ENCODE peak calls at places on chromosomes 13 and 19, in nine cellular contexts. Z, P, L, T, D, A, O, E and Y are unnamed samples. For H3K27me3 and H3K4me1, the result is how much of the 10 kb centered on the place peaks cover.

GRCh38 chr19:33063356-33064116 is 1.2 kb downstream of the RHPN2 start:
- DNase-seq in Z (no peak), P (no peak), L (peak), T (peak), D (peak), A (peak), O (no peak), E (peak), Y (no peak)

GRCh38 chr19:20078696-20079095 is 896 bp downstream of the ZNF90 start:
- DNase-seq in Z (no peak), P (no peak), L (peak), T (no peak), D (no peak), A (peak), O (peak), E (peak), Y (peak)

GRCh38 chr13:86446311-86446710 is 647.1 kb upstream of the SLITRK6 start:
- DNase-seq in Z (no peak), P (peak), L (no peak), T (no peak), D (peak), A (no peak), O (peak), E (no peak), Y (no peak)

GRCh38 chr13:74867460-74867859 is 614.5 kb downstream of the TBC1D4 start:
- DNase-seq in Z (no peak), P (no peak), L (no peak), T (no peak), D (no peak), A (no peak), O (no peak), E (no peak), Y (no peak)

GRCh38 chr13:113629814-113630213 is 28.2 kb downstream of the ATP4B start:
- DNase-seq in Z (no peak), P (peak), L (no peak), T (no peak), D (no peak), A (no peak), O (no peak), E (no peak), Y (no peak)

GRCh38 chr13:111239754-111240670 is 80.4 kb upstream of the TEX29 start:
- DNase-seq in Z (no peak), P (no peak), L (no peak), T (no peak), D (no peak), A (no peak), O (no peak), E (no peak), Y (no peak)

GRCh38 chr19:7965921-7966665 is 22.6 kb upstream of the TIMM44 start:
- DNase-seq in Z (no peak), P (no peak), L (no peak), T (no peak), D (no peak), A (no peak), O (no peak), E (no peak), Y (no peak)

GRCh38 chr13:94967183-94968039 is 255.1 kb upstream of the SOX21 start:
- DNase-seq in Z (no peak), P (no peak), L (no peak), T (peak), D (peak), A (no peak), O (peak), E (peak), Y (no peak)

GRCh38 chr19:41264581-41265375 is 606 bp downstream of the HNRNPUL1 start:
- DNase-seq in Z (peak), P (peak), L (peak), T (peak), D (peak), A (peak), O (peak), E (peak), Y (peak)

GRCh38 chr19:35513231-35513974 is at the start of gene DMKN:
- DNase-seq in Z (peak), P (no peak), L (no peak), T (no peak), D (peak), A (no peak), O (peak), E (peak), Y (no peak)

GRCh38 chr13:25222740-25223139 is 50.7 kb upstream of the AMER2 start:
- DNase-seq in Z (no peak), P (no peak), L (no peak), T (no peak), D (no peak), A (no peak), O (no peak), E (no peak), Y (no peak)

GRCh38 chr13:21753117-21753729 is 82.3 kb downstream of the FGF9 start:
- DNase-seq in Z (no peak), P (no peak), L (no peak), T (no peak), D (no peak), A (no peak), O (no peak), E (no peak), Y (no peak)

GRCh38 chr13:88601949-88602348 is 930.8 kb downstream of the SLITRK5 start:
- DNase-seq in Z (no peak), P (no peak), L (no peak), T (no peak), D (no peak), A (no peak), O (no peak), E (no peak), Y (no peak)

GRCh38 chr19:4391701-4392543 is 8.4 kb downstream of the SH3GL1 start:
- DNase-seq in Z (peak), P (no peak), L (peak), T (no peak), D (no peak), A (peak), O (no peak), E (no peak), Y (no peak)

GRCh38 chr19:16566161-16566560 is 6.1 kb downstream of the SLC35E1 start:
- DNase-seq in Z (no peak), P (peak), L (no peak), T (peak), D (no peak), A (peak), O (no peak), E (no peak), Y (peak)

GRCh38 chr19:51735759-51736449 is 12.1 kb upstream of the HAS1 start:
- DNase-seq in Z (no peak), P (no peak), L (peak), T (no peak), D (no peak), A (peak), O (no peak), E (no peak), Y (no peak)

GRCh38 chr19:8489591-8490394 is 12.6 kb downstream of the PRAM1 start:
- DNase-seq in Z (no peak), P (no peak), L (no peak), T (no peak), D (peak), A (no peak), O (no peak), E (no peak), Y (no peak)

GRCh38 chr13:112686364-112686763 is 3.5 kb upstream of the ATP11A start:
- DNase-seq in Z (no peak), P (no peak), L (no peak), T (no peak), D (peak), A (no peak), O (no peak), E (peak), Y (no peak)

DNA sequence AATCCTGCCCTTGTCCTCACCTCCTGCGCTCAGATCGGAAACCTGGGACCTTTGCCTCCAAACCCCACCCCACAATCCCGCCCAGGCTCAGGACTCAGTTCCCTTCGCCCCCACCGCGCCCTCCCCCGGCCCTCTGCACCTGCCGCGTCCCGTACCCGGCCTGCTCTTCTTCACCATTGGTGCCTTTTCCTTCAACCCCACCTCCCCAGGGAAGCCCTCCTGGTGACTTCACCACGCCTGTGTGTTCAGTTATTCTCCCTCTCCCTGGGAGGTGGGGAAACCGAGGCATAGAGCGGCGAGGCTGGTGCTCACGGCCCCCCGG is 19.3 kb upstream of the TCF3 start:
- DNase-seq in Z (no peak), P (no peak), L (no peak), T (peak), D (peak), A (no peak), O (no peak), E (no peak), Y (no peak)
- H3K27me3 ChIP-seq in Z (under half), P (under half), L (half or more), T (under half), D (under half), A (under half), O (under half), E (half or more), Y (under half)

DNA sequence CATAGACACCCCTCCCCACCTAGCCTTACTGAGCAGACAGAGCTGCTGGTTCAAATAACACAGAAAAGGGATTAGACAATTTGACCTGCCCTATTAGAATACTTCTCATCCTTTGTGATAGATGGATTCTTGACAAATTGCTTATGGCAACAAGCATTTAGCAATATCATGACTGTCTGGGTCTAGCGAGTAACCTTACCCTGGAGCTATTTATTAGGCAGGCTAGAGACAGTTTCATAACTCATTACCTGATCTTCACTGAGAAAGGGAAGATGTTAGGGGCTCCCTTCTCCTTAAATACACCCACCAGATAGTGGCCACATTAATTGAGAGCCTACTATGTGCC is 185.3 kb upstream of the IRS2 start:
- DNase-seq in Z (no peak), P (no peak), L (no peak), T (no peak), D (no peak), A (no peak), O (no peak), E (no peak), Y (no peak)
- H3K4me1 ChIP-seq in Z (under half), P (under half), L (under half), T (under half), D (under half), A (under half), O (under half), E (under half), Y (under half)

GRCh38 chr19:13053761-13054604 is 48.7 kb downstream of the LYL1 start:
- DNase-seq in Z (peak), P (no peak), L (peak), T (no peak), D (no peak), A (peak), O (peak), E (peak), Y (no peak)

GRCh38 chr19:13050274-13050673 is 52.4 kb downstream of the LYL1 start:
- DNase-seq in Z (no peak), P (no peak), L (no peak), T (no peak), D (no peak), A (no peak), O (no peak), E (no peak), Y (no peak)

GRCh38 chr19:13052447-13053232 is 50.0 kb downstream of the LYL1 start:
- DNase-seq in Z (no peak), P (no peak), L (no peak), T (no peak), D (no peak), A (no peak), O (no peak), E (no peak), Y (no peak)

GRCh38 chr19:13053238-13053637 is 49.4 kb downstream of the LYL1 start:
- DNase-seq in Z (no peak), P (no peak), L (no peak), T (no peak), D (no peak), A (no peak), O (no peak), E (no peak), Y (no peak)

GRCh38 chr19:13051581-13052165 is 51.0 kb downstream of the LYL1 start:
- DNase-seq in Z (peak), P (no peak), L (no peak), T (peak), D (peak), A (peak), O (peak), E (peak), Y (no peak)
- H3K27me3 ChIP-seq in Z (under half), P (under half), L (under half), T (under half), D (half or more), A (under half), O (under half), E (under half), Y (under half)

DNA sequence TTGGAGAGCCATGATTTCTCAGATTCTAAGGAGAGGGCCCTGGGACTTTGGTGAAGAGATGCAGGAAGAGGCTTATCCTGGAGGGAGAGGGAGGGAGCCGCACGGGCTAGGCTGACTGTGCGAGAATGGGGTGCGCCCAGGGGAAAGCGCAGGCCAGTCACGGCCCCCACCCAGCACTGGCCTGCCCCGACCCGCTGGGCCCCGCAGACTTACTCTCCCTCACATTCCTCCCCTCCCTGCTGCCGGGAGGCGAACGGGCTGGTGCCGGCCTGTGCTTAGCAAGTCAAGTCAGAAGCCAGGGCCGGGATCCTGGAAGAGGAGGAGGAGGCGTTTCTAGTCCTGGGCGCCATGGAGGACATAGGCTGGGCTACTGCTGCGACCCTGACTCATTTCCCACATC is 120.0 kb downstream of the CRYL1 start:
- DNase-seq in Z (no peak), P (no peak), L (no peak), T (no peak), D (peak), A (no peak), O (peak), E (no peak), Y (no peak)
- H3K4me1 ChIP-seq in Z (under half), P (under half), L (under half), T (under half), D (under half), A (under half), O (under half), E (under half), Y (under half)

DNA sequence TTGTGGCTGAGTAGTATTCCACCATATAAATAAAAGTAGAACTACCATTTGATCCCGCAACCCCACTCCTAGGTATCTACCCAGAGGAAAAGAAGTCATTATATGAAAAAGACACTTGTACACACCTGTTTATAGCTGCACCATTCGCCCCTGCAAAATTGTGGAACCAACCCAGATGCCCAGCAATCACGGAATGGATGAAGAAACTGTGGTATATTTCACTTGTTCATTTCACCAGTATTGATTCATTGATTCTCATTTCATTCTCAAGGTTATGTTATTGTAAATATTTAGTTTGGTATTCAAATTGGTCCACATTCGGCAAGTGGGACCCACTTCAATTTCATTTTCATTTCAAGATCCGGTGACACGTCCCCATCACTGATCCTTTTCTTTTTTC is 8.2 kb upstream of the RFPL4A start:
- DNase-seq in Z (no peak), P (no peak), L (no peak), T (no peak), D (no peak), A (no peak), O (no peak), E (no peak), Y (no peak)
- H3K27me3 ChIP-seq in Z (under half), P (under half), L (under half), T (half or more), D (under half), A (under half), O (under half), E (under half), Y (under half)

GRCh38 chr13:41643502-41643901 is 186.2 kb downstream of the RGCC start:
- DNase-seq in Z (no peak), P (no peak), L (no peak), T (no peak), D (no peak), A (no peak), O (no peak), E (no peak), Y (no peak)
- H3K4me1 ChIP-seq in Z (half or more), P (under half), L (half or more), T (under half), D (under half), A (under half), O (under half), E (under half), Y (under half)

GRCh38 chr13:101935828-101936227 is 466.0 kb downstream of the FGF14 start:
- DNase-seq in Z (no peak), P (no peak), L (no peak), T (no peak), D (no peak), A (no peak), O (no peak), E (no peak), Y (no peak)
- H3K27me3 ChIP-seq in Z (under half), P (under half), L (under half), T (under half), D (under half), A (under half), O (under half), E (under half), Y (under half)